ENCODE peak calls at places on chromosomes 4 and X, in four cellular contexts. Q is IMR-90, I is sigmoid colon, J is psoas muscle. M is an unnamed sample.
A peak's percentile ranks its signal among the peaks of the same experiment; 100 is the strongest.

GRCh38 chrX:132442674-132443073 is 46.2 kb downstream of the MBNL3 start:
- DNase-seq in Q (no peak), I (no peak), J (no peak), M (no peak)

GRCh38 chrX:124395145-124395858 is 48.9 kb downstream of the SH2D1A start:
- DNase-seq in Q (no peak), I (no peak), J (no peak), M (no peak)

GRCh38 chr4:90580271-90580825 is 453.2 kb downstream of the CCSER1 start:
- DNase-seq in Q (no peak), I (no peak), J (no peak), M (no peak)

GRCh38 chr4:128220286-128221235 is 67.1 kb downstream of the PGRMC2 start:
- DNase-seq in Q (peak; percentile 75), I (no peak), J (no peak), M (no peak)

GRCh38 chrX:79270401-79270800 is 96.7 kb downstream of the ITM2A start:
- DNase-seq in Q (no peak), I (no peak), J (peak; percentile 52), M (no peak)

GRCh38 chr4:104815593-104816156 is 321.0 kb upstream of the CXXC4 start:
- DNase-seq in Q (no peak), I (no peak), J (no peak), M (no peak)

GRCh38 chr4:133929540-133929939 is 272.0 kb downstream of the PABPC4L start:
- DNase-seq in Q (peak; percentile 4), I (no peak), J (no peak), M (no peak)

GRCh38 chr4:128279624-128280225 is 7.9 kb downstream of the PGRMC2 start:
- DNase-seq in Q (no peak), I (no peak), J (no peak), M (no peak)

GRCh38 chrX:148984238-148984637 is 483.8 kb downstream of the AFF2 start:
- DNase-seq in Q (no peak), I (no peak), J (no peak), M (no peak)

GRCh38 chr4:174717788-174718187 is 111.3 kb downstream of the GLRA3 start:
- DNase-seq in Q (no peak), I (no peak), J (no peak), M (no peak)

GRCh38 chrX:10972731-10973130 is 138.4 kb upstream of the HCCS start:
- DNase-seq in Q (peak; percentile 19), I (no peak), J (no peak), M (no peak)

GRCh38 chr4:53990641-53991040 is 73.8 kb downstream of the CHIC2 start:
- DNase-seq in Q (peak; percentile 40), I (no peak), J (no peak), M (no peak)

GRCh38 chrX:120753413-120754251 is 122.0 kb downstream of the CT47B1 start:
- DNase-seq in Q (no peak), I (no peak), J (no peak), M (no peak)

GRCh38 chr4:158610790-158611189 is 60.9 kb downstream of the C4orf46 start:
- DNase-seq in Q (peak; percentile 18), I (no peak), J (no peak), M (no peak)

GRCh38 chr4:124997124-124997523 is 284.6 kb upstream of the ANKRD50 start:
- DNase-seq in Q (no peak), I (no peak), J (no peak), M (no peak)

GRCh38 chrX:97399400-97399799 is 515.7 kb downstream of the RPA4 start:
- DNase-seq in Q (peak; percentile 81), I (no peak), J (no peak), M (no peak)

GRCh38 chr4:153349206-153349805 is 4.8 kb downstream of the MND1 start:
- DNase-seq in Q (no peak), I (no peak), J (no peak), M (no peak)

GRCh38 chr4:85153221-85153620 is 186.7 kb upstream of the WDFY3 start:
- DNase-seq in Q (no peak), I (no peak), J (no peak), M (no peak)

GRCh38 chrX:125150231-125150630 is 169.4 kb upstream of the TEX13C start:
- DNase-seq in Q (peak; percentile 0), I (no peak), J (no peak), M (no peak)

GRCh38 chr4:99504804-99505502 is 5.9 kb upstream of the C4orf17 start:
- DNase-seq in Q (no peak), I (no peak), J (no peak), M (no peak)

GRCh38 chr4:102392033-102392744 is 46.9 kb upstream of the SLC39A8 start:
- DNase-seq in Q (no peak), I (no peak), J (no peak), M (no peak)

GRCh38 chrX:98371994-98372393 is 1488.3 kb downstream of the RPA4 start:
- DNase-seq in Q (no peak), I (no peak), J (no peak), M (no peak)

DNA sequence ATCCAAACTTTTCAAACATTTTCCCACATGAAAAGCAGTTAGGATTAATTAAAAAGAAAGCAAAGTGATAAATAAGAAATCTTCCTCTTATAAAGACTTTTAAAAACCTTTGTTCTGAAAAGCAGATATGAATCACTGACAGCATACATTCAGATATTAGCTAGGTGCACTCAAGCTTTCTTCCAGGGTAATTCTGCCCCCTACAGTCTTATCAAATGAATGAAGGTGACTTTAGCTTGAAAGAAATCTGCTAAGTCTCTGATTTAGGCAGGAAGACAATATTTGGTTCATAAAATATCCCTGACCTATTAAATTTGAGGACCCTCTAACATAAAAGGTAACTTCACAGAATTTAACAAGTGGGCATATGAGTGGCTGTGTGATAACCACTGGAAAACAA is 209.1 kb upstream of the FAM47A start:
- DNase-seq in Q (no peak), I (no peak), J (no peak), M (no peak)
- TF ChIP-seq CTCF in Q (no peak), I (no peak), J (no peak), M (no peak)

DNA sequence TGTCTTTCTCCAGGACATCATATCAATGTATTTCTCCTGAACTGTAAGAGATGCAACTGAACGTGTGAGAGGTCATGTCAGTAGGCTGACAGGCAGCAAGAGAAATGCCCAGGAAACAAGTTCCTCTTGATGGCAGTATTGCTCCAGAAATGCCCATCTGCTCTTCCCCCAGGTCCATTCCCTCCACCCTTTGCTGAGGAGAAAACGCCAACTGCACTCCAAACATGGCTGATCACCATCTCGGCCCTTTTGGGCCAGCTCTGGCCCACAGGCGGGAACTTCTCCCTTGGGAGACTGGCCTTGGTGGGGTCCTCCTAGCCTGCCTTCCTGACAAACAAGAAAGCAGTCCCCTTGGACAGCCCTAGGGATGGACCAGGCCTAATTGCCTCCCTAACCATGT is 276.5 kb upstream of the AGTR2 start:
- DNase-seq in Q (peak; percentile 33), I (no peak), J (peak; percentile 53), M (no peak)
- TF ChIP-seq CTCF in Q (peak; percentile 50), I (no peak), J (peak; percentile 51), M (no peak)

DNA sequence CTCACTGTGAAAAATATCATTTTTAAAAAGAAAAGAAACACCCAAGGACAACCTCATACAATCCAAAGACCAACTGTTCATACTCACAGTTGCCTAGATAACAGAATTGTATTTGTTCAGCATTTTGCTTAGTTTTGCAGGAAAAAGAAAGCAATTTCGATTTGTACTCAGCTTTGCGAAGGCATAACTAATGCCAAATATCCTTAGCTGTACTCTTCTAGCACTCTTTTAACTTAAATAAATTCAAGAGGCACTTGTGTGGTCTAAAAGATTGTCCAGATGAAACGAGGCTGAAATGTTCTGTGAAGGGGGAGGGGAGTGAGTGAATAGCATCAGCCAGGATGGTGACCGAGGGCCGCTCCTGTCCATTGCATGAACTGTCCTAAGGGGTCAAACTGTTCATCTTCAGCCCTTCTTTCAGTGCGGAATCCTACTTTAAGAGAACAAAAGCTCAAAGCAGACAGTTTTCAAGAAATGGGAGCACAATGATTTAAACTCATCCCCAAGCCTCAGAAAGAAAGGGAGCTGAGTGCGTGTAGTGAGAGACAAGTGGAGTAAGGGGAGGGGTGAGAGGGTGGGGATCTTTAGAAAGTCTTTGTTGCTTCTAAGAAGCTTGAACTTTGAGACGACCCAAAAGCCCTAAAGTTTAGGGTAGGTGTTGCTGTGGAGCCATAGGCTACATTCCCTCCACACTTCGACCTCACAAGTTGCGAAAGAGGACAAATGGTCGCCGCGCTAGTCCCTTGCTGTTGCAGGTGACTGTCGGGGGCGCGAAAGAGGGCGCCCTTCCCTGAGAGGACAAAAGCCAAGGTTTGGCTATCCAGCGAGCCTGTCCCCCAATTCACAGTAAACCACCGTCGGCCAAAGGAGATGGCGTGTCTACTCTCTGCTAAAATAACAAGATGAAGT is 4.0 kb upstream of the NEUROG2 start:
- DNase-seq in Q (no peak), I (no peak), J (no peak), M (no peak)
- TF ChIP-seq CTCF in Q (no peak), I (no peak), J (no peak), M (no peak)

GRCh38 chr4:15870921-15871664 is 67.4 kb downstream of the FGFBP1 start:
- DNase-seq in Q (no peak), I (no peak), J (no peak), M (no peak)

GRCh38 chr4:15864771-15865566 is 73.6 kb downstream of the FGFBP1 start:
- DNase-seq in Q (no peak), I (no peak), J (no peak), M (no peak)

GRCh38 chr4:15870079-15870478 is 68.5 kb downstream of the FGFBP1 start:
- DNase-seq in Q (no peak), I (no peak), J (no peak), M (no peak)

GRCh38 chr4:15868816-15869413 is 69.6 kb downstream of the FGFBP1 start:
- DNase-seq in Q (no peak), I (no peak), J (no peak), M (no peak)

GRCh38 chr4:15868065-15868464 is 70.5 kb downstream of the FGFBP1 start:
- DNase-seq in Q (no peak), I (no peak), J (no peak), M (no peak)
- TF ChIP-seq CTCF in Q (no peak), I (no peak), J (no peak), M (no peak)

DNA sequence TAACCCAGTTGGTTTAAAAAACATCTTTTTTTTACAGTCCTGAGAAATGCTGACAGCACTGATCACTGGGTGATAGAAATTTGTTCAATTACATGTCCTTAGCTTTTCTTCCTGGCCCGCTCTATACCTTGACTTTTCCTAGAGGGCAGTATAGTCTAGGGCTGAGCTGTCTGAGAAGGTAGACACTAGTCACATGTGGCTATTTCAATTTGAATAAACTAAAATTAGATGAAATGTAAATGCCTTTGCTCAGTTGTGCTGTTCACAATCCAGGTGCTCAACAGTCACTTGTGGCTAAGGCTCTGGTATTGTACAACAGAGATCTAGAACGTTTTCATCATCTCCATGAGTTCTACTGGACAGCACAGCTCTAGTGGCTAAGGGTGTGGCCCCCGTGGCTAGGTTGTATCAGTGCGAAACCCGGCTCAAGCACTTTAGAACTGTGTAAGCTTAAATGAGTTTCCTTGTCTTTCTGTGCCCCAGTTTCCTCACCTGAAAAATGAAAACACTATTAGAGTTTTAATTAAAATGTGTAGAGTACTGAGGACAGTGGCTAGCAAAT is 111.6 kb upstream of the WDR17 start:
- DNase-seq in Q (no peak), I (no peak), J (no peak), M (no peak)
- TF ChIP-seq CTCF in Q (peak; percentile 19), I (no peak), J (no peak), M (no peak)

DNA sequence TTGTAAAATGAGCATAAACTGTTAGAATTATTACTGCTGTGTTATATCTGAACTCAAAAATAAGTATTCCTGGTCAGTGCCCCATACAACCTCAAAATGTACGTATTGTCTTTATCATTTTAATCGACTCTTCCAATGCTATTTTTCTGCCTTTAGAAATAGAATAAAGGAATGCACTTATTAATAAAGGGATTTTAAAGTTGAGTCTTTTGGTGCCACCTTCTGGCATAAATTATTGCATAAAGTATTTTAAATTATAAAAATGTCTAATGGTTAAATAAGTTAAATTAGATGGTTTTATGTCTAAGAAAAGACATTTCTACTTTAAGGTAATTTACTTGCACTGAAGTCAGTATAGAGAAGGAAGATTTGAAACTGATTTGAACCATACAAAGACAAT is 424.0 kb upstream of the NDST4 start:
- DNase-seq in Q (no peak), I (no peak), J (no peak), M (no peak)
- TF ChIP-seq CTCF in Q (no peak), I (no peak), J (no peak), M (peak; percentile 26)

GRCh38 chrX:106035064-106035463 is 3.5 kb downstream of the SERPINA7 start:
- DNase-seq in Q (no peak), I (no peak), J (no peak), M (no peak)
- TF ChIP-seq CTCF in Q (no peak), I (no peak), J (no peak), M (no peak)

M was measured in mesothelial cell of epicardium.